ENCODE peak calls at places on chromosomes 3 and 15, in five cellular contexts. One of them, this sample, is unnamed.

GRCh38 chr3:178352300-178353021 is 183.8 kb upstream of the KCNMB2 start:
- DNase-seq in stimulated activated CD8-positive, alpha-beta memory T cell treated with anti-CD3 and anti-CD28 coated beads, Interleukin-12 subunit alpha, Interleukin-12 subunit beta, amount 100 ng/mL, for 4 hours: no peak
- DNase-seq in heart left ventricle: no peak
- DNase-seq in AG08395: peak; percentile 75
- DNase-seq in GM23248: peak; percentile 82
- DNase-seq in this sample: no peak

GRCh38 chr15:33310481-33311311 is at the start of gene RYR3:
- DNase-seq in stimulated activated CD8-positive, alpha-beta memory T cell treated with anti-CD3 and anti-CD28 coated beads, Interleukin-12 subunit alpha, Interleukin-12 subunit beta, amount 100 ng/mL, for 4 hours: no peak
- DNase-seq in heart left ventricle: no peak
- DNase-seq in AG08395: no peak
- DNase-seq in GM23248: peak; percentile 22
- DNase-seq in this sample: no peak

GRCh38 chr15:37898385-37898784 is 36.1 kb upstream of the TMCO5A start:
- DNase-seq in stimulated activated CD8-positive, alpha-beta memory T cell treated with anti-CD3 and anti-CD28 coated beads, Interleukin-12 subunit alpha, Interleukin-12 subunit beta, amount 100 ng/mL, for 4 hours: no peak
- DNase-seq in heart left ventricle: no peak
- DNase-seq in AG08395: no peak
- DNase-seq in GM23248: no peak
- DNase-seq in this sample: no peak

GRCh38 chr3:64319391-64319790 is 94.1 kb upstream of the PRICKLE2 start:
- DNase-seq in stimulated activated CD8-positive, alpha-beta memory T cell treated with anti-CD3 and anti-CD28 coated beads, Interleukin-12 subunit alpha, Interleukin-12 subunit beta, amount 100 ng/mL, for 4 hours: no peak
- DNase-seq in heart left ventricle: no peak
- DNase-seq in AG08395: no peak
- DNase-seq in GM23248: peak; percentile 14
- DNase-seq in this sample: no peak

GRCh38 chr15:97456541-97456940 is 504.0 kb upstream of the ARRDC4 start:
- DNase-seq in stimulated activated CD8-positive, alpha-beta memory T cell treated with anti-CD3 and anti-CD28 coated beads, Interleukin-12 subunit alpha, Interleukin-12 subunit beta, amount 100 ng/mL, for 4 hours: no peak
- DNase-seq in heart left ventricle: no peak
- DNase-seq in AG08395: no peak
- DNase-seq in GM23248: no peak
- DNase-seq in this sample: no peak

GRCh38 chr15:95448531-95449210 is 881.8 kb upstream of the NR2F2 start:
- DNase-seq in stimulated activated CD8-positive, alpha-beta memory T cell treated with anti-CD3 and anti-CD28 coated beads, Interleukin-12 subunit alpha, Interleukin-12 subunit beta, amount 100 ng/mL, for 4 hours: no peak
- DNase-seq in heart left ventricle: no peak
- DNase-seq in AG08395: peak; percentile 15
- DNase-seq in GM23248: peak; percentile 79
- DNase-seq in this sample: no peak

GRCh38 chr3:150407051-150407817 is 864 bp upstream of the TSC22D2 start:
- DNase-seq in stimulated activated CD8-positive, alpha-beta memory T cell treated with anti-CD3 and anti-CD28 coated beads, Interleukin-12 subunit alpha, Interleukin-12 subunit beta, amount 100 ng/mL, for 4 hours: no peak
- DNase-seq in heart left ventricle: no peak
- DNase-seq in AG08395: peak; percentile 62
- DNase-seq in GM23248: peak; percentile 88
- DNase-seq in this sample: no peak

GRCh38 chr15:54620916-54621315 is 575.8 kb downstream of the RSL24D1 start:
- DNase-seq in stimulated activated CD8-positive, alpha-beta memory T cell treated with anti-CD3 and anti-CD28 coated beads, Interleukin-12 subunit alpha, Interleukin-12 subunit beta, amount 100 ng/mL, for 4 hours: no peak
- DNase-seq in heart left ventricle: no peak
- DNase-seq in AG08395: no peak
- DNase-seq in GM23248: no peak
- DNase-seq in this sample: no peak

GRCh38 chr3:107676469-107677309 is 153.9 kb downstream of the BBX start:
- DNase-seq in stimulated activated CD8-positive, alpha-beta memory T cell treated with anti-CD3 and anti-CD28 coated beads, Interleukin-12 subunit alpha, Interleukin-12 subunit beta, amount 100 ng/mL, for 4 hours: no peak
- DNase-seq in heart left ventricle: no peak
- DNase-seq in AG08395: peak; percentile 35
- DNase-seq in GM23248: peak; percentile 60
- DNase-seq in this sample: no peak

GRCh38 chr3:169103941-169104340 is 559.6 kb downstream of the MECOM start:
- DNase-seq in stimulated activated CD8-positive, alpha-beta memory T cell treated with anti-CD3 and anti-CD28 coated beads, Interleukin-12 subunit alpha, Interleukin-12 subunit beta, amount 100 ng/mL, for 4 hours: no peak
- DNase-seq in heart left ventricle: no peak
- DNase-seq in AG08395: no peak
- DNase-seq in GM23248: no peak
- DNase-seq in this sample: no peak

GRCh38 chr3:125634346-125634964 is 39.2 kb upstream of the OSBPL11 start:
- DNase-seq in stimulated activated CD8-positive, alpha-beta memory T cell treated with anti-CD3 and anti-CD28 coated beads, Interleukin-12 subunit alpha, Interleukin-12 subunit beta, amount 100 ng/mL, for 4 hours: no peak
- DNase-seq in heart left ventricle: no peak
- DNase-seq in AG08395: no peak
- DNase-seq in GM23248: no peak
- DNase-seq in this sample: no peak